ENCODE peak calls at places on chromosomes 6 and 20, in ten cellular contexts. N is Calu3, S is mucosa of descending colon, Z is SHP77, Y is PC-3, T is adipocyte, Q is lung microvascular endothelial cell, E is HT1080, J is iris pigment epithelial cell, V is AG10803. K is an unnamed sample.

GRCh38 chr6:34301408-34301807 is 52.6 kb upstream of the SMIM29 start:
- DNase-seq in N (no peak), S (peak; percentile 51), Z (no peak), Y (no peak), T (peak; percentile 9), Q (peak; percentile 64), E (peak; percentile 22), J (peak; percentile 75), V (peak; percentile 40), K (no peak)

GRCh38 chr20:57326667-57327455 is 2.7 kb upstream of the SPO11 start:
- DNase-seq in N (peak; percentile 15), S (peak; percentile 34), Z (no peak), Y (peak; percentile 95), T (no peak), Q (no peak), E (no peak), J (no peak), V (no peak), K (no peak)

GRCh38 chr20:16821211-16822089 is 73.3 kb downstream of the OTOR start:
- DNase-seq in N (peak; percentile 8), S (peak; percentile 17), Z (peak; percentile 35), Y (peak; percentile 69), T (peak; percentile 53), Q (peak; percentile 52), E (peak; percentile 41), J (peak; percentile 47), V (peak; percentile 34), K (no peak)

GRCh38 chr6:68235192-68235812 is 399.8 kb upstream of the ADGRB3 start:
- DNase-seq in N (no peak), S (no peak), Z (no peak), Y (peak; percentile 27), T (no peak), Q (peak; percentile 5), E (peak; percentile 51), J (peak; percentile 44), V (no peak), K (no peak)

GRCh38 chr6:111358454-111358853 is 124.6 kb downstream of the REV3L start:
- DNase-seq in N (no peak), S (no peak), Z (no peak), Y (peak; percentile 73), T (no peak), Q (no peak), E (peak; percentile 13), J (no peak), V (no peak), K (no peak)

GRCh38 chr6:168703970-168704369 is 263.0 kb downstream of the SMOC2 start:
- DNase-seq in N (no peak), S (no peak), Z (no peak), Y (no peak), T (no peak), Q (no peak), E (no peak), J (no peak), V (no peak), K (no peak)

GRCh38 chr20:38920411-38920810 is 5.8 kb upstream of the FAM83D start:
- DNase-seq in N (no peak), S (no peak), Z (no peak), Y (no peak), T (no peak), Q (no peak), E (no peak), J (no peak), V (no peak), K (no peak)

GRCh38 chr20:53872561-53873248 is 197.7 kb downstream of the BCAS1 start:
- DNase-seq in N (no peak), S (peak; percentile 51), Z (no peak), Y (no peak), T (peak; percentile 32), Q (no peak), E (no peak), J (no peak), V (peak; percentile 64), K (no peak)

GRCh38 chr6:121523628-121524027 is 88.2 kb downstream of the GJA1 start:
- DNase-seq in N (no peak), S (no peak), Z (no peak), Y (no peak), T (peak; percentile 4), Q (no peak), E (no peak), J (peak; percentile 13), V (no peak), K (no peak)

GRCh38 chr20:33301192-33301930 is 18.3 kb downstream of the BPIFB1 start:
- DNase-seq in N (no peak), S (no peak), Z (no peak), Y (no peak), T (no peak), Q (no peak), E (peak; percentile 26), J (peak; percentile 17), V (peak; percentile 62), K (no peak)

GRCh38 chr6:52286798-52287432 is 2.4 kb upstream of the MCM3 start:
- DNase-seq in N (peak; percentile 85), S (peak; percentile 90), Z (peak; percentile 77), Y (peak; percentile 81), T (peak; percentile 82), Q (peak; percentile 68), E (peak; percentile 72), J (peak; percentile 76), V (peak; percentile 65), K (peak; percentile 78)

GRCh38 chr20:45629496-45630100 is at the start of gene WFDC10A:
- DNase-seq in N (peak; percentile 75), S (peak; percentile 57), Z (peak; percentile 31), Y (peak; percentile 79), T (peak; percentile 58), Q (peak; percentile 58), E (peak; percentile 77), J (peak; percentile 65), V (peak; percentile 44), K (no peak)

GRCh38 chr6:106913676-106914280 is 60.8 kb downstream of the CD24 start:
- DNase-seq in N (peak; percentile 18), S (no peak), Z (no peak), Y (peak; percentile 81), T (no peak), Q (no peak), E (no peak), J (no peak), V (no peak), K (no peak)

GRCh38 chr6:169723991-169724553 is at the start of gene PHF10:
- DNase-seq in N (peak; percentile 40), S (peak; percentile 39), Z (peak; percentile 39), Y (no peak), T (peak; percentile 75), Q (peak; percentile 32), E (no peak), J (peak; percentile 30), V (peak; percentile 24), K (peak; percentile 73)

GRCh38 chr6:87718662-87719433 is 16.8 kb upstream of the AKIRIN2 start:
- DNase-seq in N (peak; percentile 17), S (no peak), Z (no peak), Y (peak; percentile 51), T (peak; percentile 71), Q (no peak), E (peak; percentile 32), J (peak; percentile 87), V (peak; percentile 35), K (no peak)

GRCh38 chr6:41518118-41518517 is 28.1 kb upstream of the FOXP4 start:
- DNase-seq in N (no peak), S (peak; percentile 68), Z (no peak), Y (no peak), T (no peak), Q (no peak), E (no peak), J (no peak), V (no peak), K (no peak)

GRCh38 chr20:22333885-22334545 is 250.4 kb downstream of the FOXA2 start:
- DNase-seq in N (peak; percentile 42), S (peak; percentile 62), Z (peak; percentile 79), Y (peak; percentile 84), T (peak; percentile 77), Q (peak; percentile 73), E (peak; percentile 67), J (peak; percentile 58), V (peak; percentile 64), K (peak; percentile 67)

GRCh38 chr20:3755269-3755668 is 12.3 kb downstream of the ADISSP start:
- DNase-seq in N (no peak), S (no peak), Z (no peak), Y (no peak), T (no peak), Q (no peak), E (no peak), J (no peak), V (no peak), K (no peak)

GRCh38 chr6:153625089-153625488 is 414.0 kb upstream of the OPRM1 start:
- DNase-seq in N (no peak), S (no peak), Z (no peak), Y (no peak), T (no peak), Q (no peak), E (peak; percentile 26), J (peak; percentile 9), V (no peak), K (no peak)

GRCh38 chr6:151215999-151216398 is 23.8 kb upstream of the AKAP12 start:
- DNase-seq in N (no peak), S (no peak), Z (no peak), Y (no peak), T (no peak), Q (no peak), E (no peak), J (no peak), V (no peak), K (no peak)

GRCh38 chr20:10883166-10883565 is 209.4 kb upstream of the JAG1 start:
- DNase-seq in N (no peak), S (no peak), Z (no peak), Y (no peak), T (no peak), Q (no peak), E (no peak), J (no peak), V (no peak), K (no peak)

GRCh38 chr6:109769213-109769612 is 78.1 kb downstream of the FIG4 start:
- DNase-seq in N (no peak), S (no peak), Z (no peak), Y (no peak), T (no peak), Q (no peak), E (no peak), J (no peak), V (no peak), K (no peak)

GRCh38 chr6:73051147-73051546 is 174.1 kb downstream of the KHDC1L start:
- DNase-seq in N (no peak), S (no peak), Z (no peak), Y (no peak), T (no peak), Q (no peak), E (no peak), J (no peak), V (no peak), K (no peak)

GRCh38 chr6:98498891-98499290 is 335.5 kb upstream of the POU3F2 start:
- DNase-seq in N (no peak), S (no peak), Z (no peak), Y (no peak), T (no peak), Q (no peak), E (peak; percentile 34), J (no peak), V (no peak), K (no peak)

GRCh38 chr20:63626424-63627128 is at the start of gene GMEB2:
- DNase-seq in N (peak; percentile 83), S (peak; percentile 66), Z (peak; percentile 92), Y (peak; percentile 74), T (peak; percentile 83), Q (peak; percentile 75), E (no peak), J (no peak), V (peak; percentile 67), K (peak; percentile 91)

GRCh38 chr6:20351529-20351928 is 50.1 kb upstream of the E2F3 start:
- DNase-seq in N (no peak), S (no peak), Z (no peak), Y (no peak), T (no peak), Q (no peak), E (no peak), J (no peak), V (no peak), K (no peak)

GRCh38 chr6:159400806-159401205 is 231.6 kb downstream of the FNDC1 start:
- DNase-seq in N (no peak), S (no peak), Z (no peak), Y (no peak), T (no peak), Q (no peak), E (no peak), J (no peak), V (no peak), K (no peak)

GRCh38 chr20:49990310-49990720 is 7.5 kb downstream of the SNAI1 start:
- DNase-seq in N (no peak), S (no peak), Z (no peak), Y (no peak), T (peak; percentile 44), Q (peak; percentile 31), E (no peak), J (peak; percentile 48), V (peak; percentile 41), K (no peak)

K was measured in upper lobe of right lung.